ENCODE peak calls at places on chromosome 4, in nine cellular contexts. J is NCI-H1092, O is Daoy, P is GM23248, C is NT2/D1, B is amniotic stem cell, N is IMR-90, Q is T-helper 1 cell, R is AG08395. V is an unnamed sample.

GRCh38 chr4:158850800-158851644 is 82.2 kb downstream of the FNIP2 start:
- DNase-seq in R (peak; percentile 46), C (no peak), Q (no peak), P (peak; percentile 57), B (no peak), N (peak; percentile 44), O (no peak), J (no peak), V (peak; percentile 37)

GRCh38 chr4:162117051-162117450 is 46.7 kb downstream of the FSTL5 start:
- DNase-seq in C (no peak), J (no peak), P (no peak), O (no peak), R (no peak), Q (no peak), B (no peak), N (no peak), V (no peak)

GRCh38 chr4:122992111-122992510 is 69.7 kb upstream of the NUDT6 start:
- DNase-seq in R (no peak), B (no peak), P (peak; percentile 52), Q (no peak), O (no peak), N (no peak), J (no peak), C (no peak), V (no peak)

GRCh38 chr4:185740471-185740873 is 71.5 kb downstream of the SORBS2 start:
- DNase-seq in C (no peak), O (no peak), R (no peak), B (no peak), Q (no peak), P (no peak), J (no peak), N (no peak), V (no peak)

GRCh38 chr4:55866973-55867574 is 13.6 kb downstream of the EXOC1 start:
- DNase-seq in J (peak; percentile 52), P (peak; percentile 80), R (peak; percentile 11), O (peak; percentile 30), B (peak; percentile 42), C (peak; percentile 22), Q (no peak), N (peak; percentile 74), V (peak; percentile 40)

GRCh38 chr4:170259631-170260153 is 169.9 kb upstream of the AADAT start:
- DNase-seq in N (peak; percentile 60), R (peak; percentile 58), B (peak; percentile 95), J (peak; percentile 75), P (peak; percentile 88), O (peak; percentile 1), Q (no peak), C (peak; percentile 92), V (peak; percentile 75)

GRCh38 chr4:42306221-42307109 is 90.8 kb upstream of the SHISA3 start:
- DNase-seq in J (peak; percentile 3), B (no peak), R (no peak), Q (no peak), P (peak; percentile 19), N (no peak), O (no peak), C (no peak), V (peak; percentile 9)

GRCh38 chr4:136750898-136751297 is 781.4 kb downstream of the PCDH18 start:
- DNase-seq in J (no peak), N (peak; percentile 60), Q (no peak), P (peak; percentile 11), O (no peak), B (no peak), R (no peak), C (no peak), V (no peak)

GRCh38 chr4:74374561-74375327 is 9.8 kb downstream of the EREG start:
- DNase-seq in N (peak; percentile 75), O (peak; percentile 88), R (peak; percentile 54), B (peak; percentile 67), J (no peak), Q (no peak), P (peak; percentile 98), C (no peak), V (peak; percentile 95)

GRCh38 chr4:153207027-153207426 is 2.8 kb downstream of the TRIM2 start:
- DNase-seq in N (no peak), B (no peak), J (no peak), C (no peak), P (no peak), O (no peak), R (no peak), Q (no peak), V (no peak)

GRCh38 chr4:3427134-3427476 is 14.7 kb upstream of the HGFAC start:
- DNase-seq in O (no peak), N (no peak), J (no peak), R (no peak), Q (no peak), B (no peak), C (no peak), P (no peak), V (no peak)